ENCODE peak calls at places on chromosomes 16 and 17, in five cellular contexts. E is EH; O is activated CD4-positive, alpha-beta T cell treated with anti-CD3 and anti-CD28 coated beads for 4 hours; X is activated CD8-positive, alpha-beta memory T cell treated with anti-CD3 and anti-CD28 coated beads, Interleukin-2, amount 10 ng/mL, durations not matched to agents 7 days and 5 days; V is GM04504. S is an unnamed sample.

GRCh38 chr16:84117482-84117843 is 721 bp upstream of the MBTPS1 start:
- DNase-seq in V (no peak), X (no peak), E (no peak), O (peak), S (peak)

GRCh38 chr16:89320717-89321501 is 103.4 kb downstream of the ZNF778 start:
- DNase-seq in O (no peak), E (peak), X (peak), V (no peak), S (no peak)

GRCh38 chr16:51034481-51035109 is 116.5 kb downstream of the SALL1 start:
- DNase-seq in O (no peak), E (no peak), V (no peak), X (no peak), S (no peak)

GRCh38 chr17:55587608-55588139 is 76.4 kb upstream of the SMIM36 start:
- DNase-seq in O (no peak), E (peak), V (peak), X (no peak), S (no peak)

GRCh38 chr16:88784074-88784855 is 755 bp downstream of the PIEZO1 start:
- DNase-seq in E (peak), X (peak), O (peak), V (no peak), S (peak)

GRCh38 chr17:77540531-77540930 is 399.8 kb downstream of the SEC14L1 start:
- DNase-seq in E (no peak), O (no peak), V (no peak), X (no peak), S (no peak)

GRCh38 chr16:53664724-53665345 is 38.8 kb downstream of the RPGRIP1L start:
- DNase-seq in O (no peak), X (peak), V (peak), E (peak), S (no peak)

GRCh38 chr17:21573961-21574610 is 118.2 kb upstream of the KCNJ18 start:
- DNase-seq in O (peak), X (no peak), V (peak), E (peak), S (no peak)

GRCh38 chr17:915416-916201 is 64.0 kb downstream of the NXN start:
- DNase-seq in V (peak), X (no peak), E (peak), O (no peak), S (no peak)